ENCODE peak calls at places on chromosomes 12 and 14, in six cellular contexts. One of them, this sample, is unnamed.

GRCh38 chr12:67422081-67422480 is 152.9 kb downstream of the CAND1 start:
- DNase-seq in endothelial cell of umbilical vein: no peak
- DNase-seq in HCT116: no peak
- DNase-seq in prostate gland: no peak
- DNase-seq in naive thymus-derived CD4-positive, alpha-beta T cell: no peak
- DNase-seq in OCI-LY7: no peak
- DNase-seq in this sample: no peak

GRCh38 chr12:105601158-105601557 is 270.7 kb downstream of the C12orf75 start:
- DNase-seq in HCT116: no peak
- DNase-seq in OCI-LY7: no peak
- DNase-seq in endothelial cell of umbilical vein: no peak
- DNase-seq in prostate gland: no peak
- DNase-seq in naive thymus-derived CD4-positive, alpha-beta T cell: no peak
- DNase-seq in this sample: no peak

GRCh38 chr14:96587823-96588385 is 85.7 kb downstream of the PAPOLA start:
- DNase-seq in endothelial cell of umbilical vein: no peak
- DNase-seq in OCI-LY7: no peak
- DNase-seq in prostate gland: no peak
- DNase-seq in HCT116: no peak
- DNase-seq in naive thymus-derived CD4-positive, alpha-beta T cell: no peak
- DNase-seq in this sample: no peak

GRCh38 chr12:125081427-125081826 is 16.2 kb downstream of the AACS start:
- DNase-seq in naive thymus-derived CD4-positive, alpha-beta T cell: no peak
- DNase-seq in endothelial cell of umbilical vein: no peak
- DNase-seq in OCI-LY7: peak; percentile 56
- DNase-seq in HCT116: no peak
- DNase-seq in prostate gland: no peak
- DNase-seq in this sample: no peak

GRCh38 chr12:72035625-72036024 is 97.0 kb downstream of the TPH2 start:
- DNase-seq in OCI-LY7: no peak
- DNase-seq in HCT116: no peak
- DNase-seq in endothelial cell of umbilical vein: no peak
- DNase-seq in prostate gland: no peak
- DNase-seq in naive thymus-derived CD4-positive, alpha-beta T cell: no peak
- DNase-seq in this sample: no peak

GRCh38 chr14:89377544-89377943 is 39.5 kb downstream of the FOXN3 start:
- DNase-seq in HCT116: no peak
- DNase-seq in prostate gland: no peak
- DNase-seq in endothelial cell of umbilical vein: no peak
- DNase-seq in OCI-LY7: no peak
- DNase-seq in naive thymus-derived CD4-positive, alpha-beta T cell: no peak
- DNase-seq in this sample: no peak

GRCh38 chr12:6334940-6335450 is 6.9 kb downstream of the TNFRSF1A start:
- DNase-seq in endothelial cell of umbilical vein: no peak
- DNase-seq in HCT116: no peak
- DNase-seq in naive thymus-derived CD4-positive, alpha-beta T cell: no peak
- DNase-seq in OCI-LY7: no peak
- DNase-seq in prostate gland: no peak
- DNase-seq in this sample: no peak

GRCh38 chr14:59301354-59301753 is 112.9 kb downstream of the DAAM1 start:
- DNase-seq in HCT116: no peak
- DNase-seq in prostate gland: no peak
- DNase-seq in naive thymus-derived CD4-positive, alpha-beta T cell: no peak
- DNase-seq in OCI-LY7: peak; percentile 96
- DNase-seq in endothelial cell of umbilical vein: peak; percentile 50
- DNase-seq in this sample: no peak

GRCh38 chr14:71918955-71919354 is 13.3 kb upstream of the RGS6 start:
- DNase-seq in naive thymus-derived CD4-positive, alpha-beta T cell: no peak
- DNase-seq in OCI-LY7: no peak
- DNase-seq in endothelial cell of umbilical vein: no peak
- DNase-seq in prostate gland: no peak
- DNase-seq in HCT116: no peak
- DNase-seq in this sample: no peak

GRCh38 chr12:119177056-119177325 is 1.7 kb upstream of the HSPB8 start:
- DNase-seq in OCI-LY7: no peak
- DNase-seq in naive thymus-derived CD4-positive, alpha-beta T cell: no peak
- DNase-seq in HCT116: no peak
- DNase-seq in prostate gland: no peak
- DNase-seq in endothelial cell of umbilical vein: no peak
- DNase-seq in this sample: no peak

GRCh38 chr12:94650143-94651056 is at the start of gene TMCC3:
- DNase-seq in OCI-LY7: no peak
- DNase-seq in HCT116: no peak
- DNase-seq in endothelial cell of umbilical vein: peak; percentile 72
- DNase-seq in naive thymus-derived CD4-positive, alpha-beta T cell: peak; percentile 32
- DNase-seq in prostate gland: peak; percentile 39
- DNase-seq in this sample: peak; percentile 69

GRCh38 chr12:112130461-112130998 is 5.2 kb downstream of the TRAFD1 start:
- DNase-seq in prostate gland: no peak
- DNase-seq in HCT116: no peak
- DNase-seq in OCI-LY7: peak; percentile 42
- DNase-seq in naive thymus-derived CD4-positive, alpha-beta T cell: no peak
- DNase-seq in endothelial cell of umbilical vein: peak; percentile 72
- DNase-seq in this sample: no peak

GRCh38 chr12:78611504-78611903 is 253.1 kb upstream of the SYT1 start:
- DNase-seq in OCI-LY7: no peak
- DNase-seq in naive thymus-derived CD4-positive, alpha-beta T cell: no peak
- DNase-seq in endothelial cell of umbilical vein: no peak
- DNase-seq in prostate gland: no peak
- DNase-seq in HCT116: no peak
- DNase-seq in this sample: no peak

GRCh38 chr12:126114420-126114819 is 1049.2 kb downstream of the AACS start:
- DNase-seq in HCT116: no peak
- DNase-seq in naive thymus-derived CD4-positive, alpha-beta T cell: no peak
- DNase-seq in OCI-LY7: no peak
- DNase-seq in endothelial cell of umbilical vein: no peak
- DNase-seq in prostate gland: peak; percentile 13
- DNase-seq in this sample: no peak

DNA sequence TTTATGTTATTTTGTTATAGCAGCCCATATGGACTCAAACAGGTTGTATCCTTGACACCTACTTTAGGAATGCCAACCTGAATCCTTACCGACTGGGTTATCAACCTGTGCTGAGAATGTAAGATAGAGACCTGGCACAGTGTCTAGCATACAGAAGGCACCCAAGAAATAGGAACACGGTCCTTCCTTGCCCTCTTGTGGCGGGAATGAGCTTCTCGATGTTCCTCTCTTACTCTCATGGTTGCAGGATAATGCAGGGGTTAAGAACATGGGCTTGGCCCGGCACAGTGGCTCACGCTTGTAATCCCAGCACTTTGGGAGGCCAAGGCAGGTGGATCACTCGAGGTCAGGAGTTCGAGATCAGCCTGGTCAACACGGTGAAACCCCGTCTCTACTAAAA is 6.5 kb downstream of the C12orf43 start:
- DNase-seq in prostate gland: peak; percentile 27
- DNase-seq in HCT116: peak; percentile 54
- DNase-seq in naive thymus-derived CD4-positive, alpha-beta T cell: no peak
- DNase-seq in endothelial cell of umbilical vein: no peak
- DNase-seq in OCI-LY7: peak; percentile 31
- DNase-seq in this sample: peak; percentile 13
- H3K4me1 ChIP-seq in prostate gland: no peaks in the 10 kb centered on the region
- H3K4me1 ChIP-seq in HCT116: no peaks in the 10 kb centered on the region
- H3K4me1 ChIP-seq in naive thymus-derived CD4-positive, alpha-beta T cell: no peaks in the 10 kb centered on the region
- H3K4me1 ChIP-seq in endothelial cell of umbilical vein: no peaks in the 10 kb centered on the region
- H3K4me1 ChIP-seq in OCI-LY7: peaks cover 1% of the 10 kb centered on the region
- H3K4me1 ChIP-seq in this sample: no peaks in the 10 kb centered on the region

GRCh38 chr12:111102062-111102735 is 181.8 kb upstream of the MYL2 start:
- DNase-seq in naive thymus-derived CD4-positive, alpha-beta T cell: no peak
- DNase-seq in prostate gland: peak; percentile 92
- DNase-seq in HCT116: no peak
- DNase-seq in OCI-LY7: peak; percentile 62
- DNase-seq in endothelial cell of umbilical vein: no peak
- DNase-seq in this sample: peak; percentile 49
- H3K4me3 ChIP-seq in naive thymus-derived CD4-positive, alpha-beta T cell: no peak overlapping the region
- H3K4me3 ChIP-seq in prostate gland: no peak overlapping the region
- H3K4me3 ChIP-seq in HCT116: no peak overlapping the region
- H3K4me3 ChIP-seq in OCI-LY7: peak overlapping the region; percentile 71
- H3K4me3 ChIP-seq in endothelial cell of umbilical vein: no peak overlapping the region
- H3K4me3 ChIP-seq in this sample: no peak overlapping the region

GRCh38 chr12:121216102-121216501 is 6.2 kb downstream of the P2RX4 start:
- DNase-seq in OCI-LY7: no peak
- DNase-seq in HCT116: no peak
- DNase-seq in prostate gland: no peak
- DNase-seq in endothelial cell of umbilical vein: no peak
- DNase-seq in naive thymus-derived CD4-positive, alpha-beta T cell: no peak
- DNase-seq in this sample: no peak
- H3K36me3 ChIP-seq in OCI-LY7: no peaks in the 10 kb centered on the region
- H3K36me3 ChIP-seq in HCT116: no peaks in the 10 kb centered on the region
- H3K36me3 ChIP-seq in prostate gland: no peaks in the 10 kb centered on the region
- H3K36me3 ChIP-seq in endothelial cell of umbilical vein: no peaks in the 10 kb centered on the region
- H3K36me3 ChIP-seq in naive thymus-derived CD4-positive, alpha-beta T cell: peaks cover 26% of the 10 kb centered on the region
- H3K36me3 ChIP-seq in this sample: no peaks in the 10 kb centered on the region

DNA sequence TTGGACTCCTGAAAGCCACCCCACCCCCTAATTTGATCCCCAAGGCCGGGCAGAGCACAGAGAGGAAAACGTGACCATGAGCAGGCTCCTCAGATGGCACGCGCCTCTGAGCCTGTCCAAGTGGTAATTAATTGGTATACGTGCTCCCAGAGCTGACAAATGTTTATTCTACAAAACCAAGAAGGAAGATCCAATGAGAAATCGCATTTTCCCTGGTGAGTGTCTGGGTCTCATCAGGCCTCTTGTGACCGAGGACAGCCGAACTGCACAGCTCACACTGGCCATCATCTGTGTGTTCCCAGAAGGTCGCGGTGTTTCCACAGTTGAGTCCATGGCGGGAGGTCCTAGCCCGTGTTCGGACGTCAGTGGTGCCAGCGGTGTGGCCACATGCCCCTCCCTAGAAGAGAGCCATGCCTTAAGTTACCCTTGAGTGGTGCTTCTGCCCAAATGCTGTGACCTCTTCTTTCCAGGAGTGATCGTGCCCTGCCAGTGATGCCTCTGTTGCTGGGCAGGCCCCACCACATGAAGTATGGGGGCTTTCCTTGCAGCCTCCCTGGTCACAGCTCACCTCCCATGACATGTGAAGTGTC is 317.5 kb upstream of the RTL1 start:
- DNase-seq in HCT116: no peak
- DNase-seq in naive thymus-derived CD4-positive, alpha-beta T cell: no peak
- DNase-seq in prostate gland: no peak
- DNase-seq in endothelial cell of umbilical vein: no peak
- DNase-seq in OCI-LY7: no peak
- DNase-seq in this sample: no peak
- H3K4me1 ChIP-seq in HCT116: no peaks in the 10 kb centered on the region
- H3K4me1 ChIP-seq in naive thymus-derived CD4-positive, alpha-beta T cell: no peaks in the 10 kb centered on the region
- H3K4me1 ChIP-seq in prostate gland: no peaks in the 10 kb centered on the region
- H3K4me1 ChIP-seq in endothelial cell of umbilical vein: no peaks in the 10 kb centered on the region
- H3K4me1 ChIP-seq in OCI-LY7: no peaks in the 10 kb centered on the region
- H3K4me1 ChIP-seq in this sample: no peaks in the 10 kb centered on the region

GRCh38 chr12:92928431-92928961 is 599 bp downstream of the EEA1 start:
- DNase-seq in prostate gland: peak; percentile 16
- DNase-seq in endothelial cell of umbilical vein: peak; percentile 57
- DNase-seq in OCI-LY7: peak; percentile 49
- DNase-seq in naive thymus-derived CD4-positive, alpha-beta T cell: no peak
- DNase-seq in HCT116: no peak
- DNase-seq in this sample: no peak

GRCh38 chr12:92927436-92928116 is 1.5 kb downstream of the EEA1 start:
- DNase-seq in OCI-LY7: peak; percentile 18
- DNase-seq in prostate gland: no peak
- DNase-seq in endothelial cell of umbilical vein: peak; percentile 81
- DNase-seq in HCT116: no peak
- DNase-seq in naive thymus-derived CD4-positive, alpha-beta T cell: no peak
- DNase-seq in this sample: no peak

GRCh38 chr12:92928962-92929915 is at the start of gene EEA1:
- DNase-seq in prostate gland: peak; percentile 97
- DNase-seq in endothelial cell of umbilical vein: peak; percentile 96
- DNase-seq in naive thymus-derived CD4-positive, alpha-beta T cell: peak; percentile 90
- DNase-seq in OCI-LY7: peak; percentile 97
- DNase-seq in HCT116: peak; percentile 89
- DNase-seq in this sample: peak; percentile 98

GRCh38 chr12:92926549-92926948 is 2.5 kb downstream of the EEA1 start:
- DNase-seq in naive thymus-derived CD4-positive, alpha-beta T cell: no peak
- DNase-seq in endothelial cell of umbilical vein: no peak
- DNase-seq in OCI-LY7: no peak
- DNase-seq in HCT116: no peak
- DNase-seq in prostate gland: no peak
- DNase-seq in this sample: no peak

GRCh38 chr12:92927055-92927435 is 2.0 kb downstream of the EEA1 start:
- DNase-seq in prostate gland: no peak
- DNase-seq in naive thymus-derived CD4-positive, alpha-beta T cell: no peak
- DNase-seq in HCT116: no peak
- DNase-seq in endothelial cell of umbilical vein: peak; percentile 41
- DNase-seq in OCI-LY7: no peak
- DNase-seq in this sample: no peak
- H3K4me3 ChIP-seq in prostate gland: no peak overlapping the region
- H3K4me3 ChIP-seq in naive thymus-derived CD4-positive, alpha-beta T cell: peak overlapping the region; percentile 61
- H3K4me3 ChIP-seq in HCT116: no peak overlapping the region
- H3K4me3 ChIP-seq in endothelial cell of umbilical vein: no peak overlapping the region
- H3K4me3 ChIP-seq in OCI-LY7: peak overlapping the region; percentile 75
- H3K4me3 ChIP-seq in this sample: no peak overlapping the region

GRCh38 chr12:116928504-116928903 is 17.8 kb downstream of the FBXW8 start:
- DNase-seq in endothelial cell of umbilical vein: no peak
- DNase-seq in prostate gland: no peak
- DNase-seq in OCI-LY7: no peak
- DNase-seq in naive thymus-derived CD4-positive, alpha-beta T cell: no peak
- DNase-seq in HCT116: no peak
- DNase-seq in this sample: no peak
- H3K36me3 ChIP-seq in endothelial cell of umbilical vein: peaks cover 2% of the 10 kb centered on the region
- H3K36me3 ChIP-seq in prostate gland: no peaks in the 10 kb centered on the region
- H3K36me3 ChIP-seq in OCI-LY7: peaks cover 49% of the 10 kb centered on the region
- H3K36me3 ChIP-seq in naive thymus-derived CD4-positive, alpha-beta T cell: no peaks in the 10 kb centered on the region
- H3K36me3 ChIP-seq in HCT116: peaks cover 2% of the 10 kb centered on the region
- H3K36me3 ChIP-seq in this sample: peaks cover 4% of the 10 kb centered on the region

DNA sequence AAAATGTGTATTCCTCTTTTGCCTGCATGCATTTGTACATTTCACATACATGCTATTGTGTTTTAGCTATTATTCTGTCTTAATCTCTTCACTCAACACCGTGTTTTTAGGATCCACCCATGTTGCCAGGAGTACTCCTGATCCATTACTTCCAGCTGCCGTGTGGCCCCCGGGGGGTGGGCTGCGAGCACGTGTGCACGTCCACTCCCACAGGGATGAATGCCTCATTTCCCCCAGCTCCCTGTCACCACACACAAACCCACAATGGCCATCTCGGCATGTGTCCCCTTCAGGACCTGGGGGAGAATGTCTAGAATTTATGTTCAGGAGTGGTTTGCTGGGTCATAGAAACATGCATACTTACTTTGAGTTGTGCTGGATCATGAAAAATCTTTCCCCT is 62.7 kb upstream of the ACTN1 start:
- DNase-seq in OCI-LY7: no peak
- DNase-seq in endothelial cell of umbilical vein: no peak
- DNase-seq in naive thymus-derived CD4-positive, alpha-beta T cell: no peak
- DNase-seq in HCT116: no peak
- DNase-seq in prostate gland: no peak
- DNase-seq in this sample: no peak
- H3K4me1 ChIP-seq in OCI-LY7: no peaks in the 10 kb centered on the region
- H3K4me1 ChIP-seq in endothelial cell of umbilical vein: peaks cover 74% of the 10 kb centered on the region
- H3K4me1 ChIP-seq in naive thymus-derived CD4-positive, alpha-beta T cell: no peaks in the 10 kb centered on the region
- H3K4me1 ChIP-seq in HCT116: peaks cover 25% of the 10 kb centered on the region
- H3K4me1 ChIP-seq in prostate gland: no peaks in the 10 kb centered on the region
- H3K4me1 ChIP-seq in this sample: peaks cover 56% of the 10 kb centered on the region